ENCODE peak calls at places on chromosome X, in four cellular contexts. One of them, this sample, is unnamed.

GRCh38 chrX:136954930-136955329 is 74.4 kb upstream of the RBMX start:
- DNase-seq in endodermal cell: no peak
- DNase-seq in AG09309: peak
- DNase-seq in neural crest cell: no peak
- DNase-seq in this sample: no peak

GRCh38 chrX:133569217-133569616 is 153.9 kb upstream of the GPC4 start:
- DNase-seq in endodermal cell: no peak
- DNase-seq in AG09309: no peak
- DNase-seq in neural crest cell: no peak
- DNase-seq in this sample: no peak

GRCh38 chrX:42619068-42619467 is 158.9 kb downstream of the PPP1R2C start:
- DNase-seq in endodermal cell: no peak
- DNase-seq in AG09309: no peak
- DNase-seq in neural crest cell: no peak
- DNase-seq in this sample: no peak

GRCh38 chrX:134476284-134476683 is 16.3 kb downstream of the HPRT1 start:
- DNase-seq in endodermal cell: no peak
- DNase-seq in AG09309: no peak
- DNase-seq in neural crest cell: no peak
- DNase-seq in this sample: no peak

GRCh38 chrX:8586953-8587352 is 122.3 kb downstream of the VCX3B start:
- DNase-seq in endodermal cell: no peak
- DNase-seq in AG09309: no peak
- DNase-seq in neural crest cell: no peak
- DNase-seq in this sample: no peak

GRCh38 chrX:148380614-148381561 is 119.5 kb upstream of the AFF2 start:
- DNase-seq in endodermal cell: no peak
- DNase-seq in AG09309: no peak
- DNase-seq in neural crest cell: no peak
- DNase-seq in this sample: no peak

GRCh38 chrX:925652-926061 is 286.8 kb downstream of the CRLF2 start:
- DNase-seq in endodermal cell: no peak
- DNase-seq in AG09309: no peak
- DNase-seq in neural crest cell: no peak
- DNase-seq in this sample: no peak

GRCh38 chrX:21974011-21974385 is 33.5 kb downstream of the SMS start:
- DNase-seq in endodermal cell: no peak
- DNase-seq in AG09309: no peak
- DNase-seq in neural crest cell: no peak
- DNase-seq in this sample: no peak

GRCh38 chrX:40107291-40108083 is 9.7 kb upstream of the BCOR start:
- DNase-seq in endodermal cell: peak
- DNase-seq in AG09309: no peak
- DNase-seq in neural crest cell: no peak
- DNase-seq in this sample: no peak

GRCh38 chrX:38987135-38987780 is 186.0 kb downstream of the MID1IP1 start:
- DNase-seq in endodermal cell: no peak
- DNase-seq in AG09309: no peak
- DNase-seq in neural crest cell: no peak
- DNase-seq in this sample: no peak

GRCh38 chrX:128436397-128437103 is 384.3 kb upstream of the ACTRT1 start:
- DNase-seq in endodermal cell: no peak
- DNase-seq in AG09309: no peak
- DNase-seq in neural crest cell: no peak
- DNase-seq in this sample: no peak

GRCh38 chrX:22234380-22234779 is 38.3 kb upstream of the CBLL2 start:
- DNase-seq in endodermal cell: no peak
- DNase-seq in AG09309: no peak
- DNase-seq in neural crest cell: no peak
- DNase-seq in this sample: no peak

GRCh38 chrX:130295519-130296314 is 27.0 kb upstream of the ZNF280C start:
- DNase-seq in endodermal cell: no peak
- DNase-seq in AG09309: no peak
- DNase-seq in neural crest cell: no peak
- DNase-seq in this sample: no peak

GRCh38 chrX:51336584-51336983 is 4.0 kb downstream of the NUDT10 start:
- DNase-seq in endodermal cell: peak
- DNase-seq in AG09309: peak
- DNase-seq in neural crest cell: no peak
- DNase-seq in this sample: no peak

GRCh38 chrX:10549280-10549679 is 71.1 kb downstream of the MID1 start:
- DNase-seq in endodermal cell: no peak
- DNase-seq in AG09309: no peak
- DNase-seq in neural crest cell: no peak
- DNase-seq in this sample: no peak

GRCh38 chrX:9153299-9153698 is 119.4 kb upstream of the FAM9B start:
- DNase-seq in endodermal cell: no peak
- DNase-seq in AG09309: no peak
- DNase-seq in neural crest cell: no peak
- DNase-seq in this sample: no peak

GRCh38 chrX:17814059-17814458 is 47.0 kb downstream of the RAI2 start:
- DNase-seq in endodermal cell: no peak
- DNase-seq in AG09309: no peak
- DNase-seq in neural crest cell: no peak
- DNase-seq in this sample: no peak

GRCh38 chrX:17809984-17810383 is 51.1 kb downstream of the RAI2 start:
- DNase-seq in endodermal cell: no peak
- DNase-seq in AG09309: no peak
- DNase-seq in neural crest cell: no peak
- DNase-seq in this sample: no peak

GRCh38 chrX:17814557-17814956 is 46.5 kb downstream of the RAI2 start:
- DNase-seq in endodermal cell: no peak
- DNase-seq in AG09309: no peak
- DNase-seq in neural crest cell: no peak
- DNase-seq in this sample: no peak

GRCh38 chrX:17813277-17813676 is 47.8 kb downstream of the RAI2 start:
- DNase-seq in endodermal cell: no peak
- DNase-seq in AG09309: no peak
- DNase-seq in neural crest cell: no peak
- DNase-seq in this sample: no peak

GRCh38 chrX:17812763-17813162 is 48.3 kb downstream of the RAI2 start:
- DNase-seq in endodermal cell: no peak
- DNase-seq in AG09309: no peak
- DNase-seq in neural crest cell: no peak
- DNase-seq in this sample: no peak
- TF ChIP-seq CTCF in endodermal cell: peak
- TF ChIP-seq CTCF in AG09309: peak
- TF ChIP-seq CTCF in neural crest cell: peak
- TF ChIP-seq CTCF in this sample: peak

DNA sequence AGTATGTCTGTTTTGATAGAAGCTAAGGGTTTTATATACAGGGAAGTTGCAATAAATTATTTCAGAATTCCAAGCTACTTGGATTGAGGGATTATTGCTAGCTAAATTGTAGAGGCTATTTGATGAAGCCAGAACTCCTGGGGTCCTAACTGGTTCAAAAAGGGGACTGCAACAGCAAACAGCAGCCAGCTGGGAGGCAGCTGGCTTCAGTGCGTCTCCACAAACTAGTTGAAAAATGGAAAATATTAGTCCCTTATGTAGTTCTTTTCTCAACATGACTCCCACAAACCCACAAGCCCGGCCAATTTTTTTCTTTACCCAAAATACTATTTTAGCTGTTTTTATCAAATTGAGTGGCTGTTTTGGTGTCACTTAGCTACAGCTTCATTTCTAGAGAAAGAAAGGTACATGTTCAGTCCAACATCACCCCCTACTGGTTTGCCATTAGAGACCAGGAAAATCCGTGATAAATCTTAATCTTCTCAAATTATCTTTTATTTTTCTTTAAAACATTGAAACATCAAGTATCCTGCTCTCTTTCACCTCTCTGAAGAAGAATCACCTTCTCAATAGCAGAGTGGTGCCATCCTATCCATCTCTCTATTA is 97.2 kb downstream of the GUCY2F start:
- DNase-seq in endodermal cell: no peak
- DNase-seq in AG09309: no peak
- DNase-seq in neural crest cell: peak
- DNase-seq in this sample: no peak
- TF ChIP-seq CTCF in endodermal cell: peak
- TF ChIP-seq CTCF in AG09309: peak
- TF ChIP-seq CTCF in neural crest cell: peak
- TF ChIP-seq CTCF in this sample: peak

DNA sequence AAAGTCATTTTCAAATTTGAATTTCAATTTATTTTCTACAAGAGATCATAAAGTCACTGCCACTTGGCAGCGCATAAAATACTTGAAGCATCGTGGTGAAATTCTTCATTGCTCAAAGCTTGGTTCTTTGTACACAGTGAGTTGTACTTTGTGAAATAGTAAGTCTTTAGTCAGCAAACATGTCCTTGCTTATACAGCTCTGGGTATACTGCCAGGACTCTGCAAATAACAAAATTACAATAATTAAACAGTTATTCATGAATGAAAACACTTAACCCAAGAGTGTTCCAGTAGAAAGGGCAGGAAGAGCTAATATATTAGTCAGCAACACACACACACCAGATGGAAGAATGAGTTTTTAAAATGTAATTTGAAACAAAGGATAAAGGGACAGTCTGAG is 1300.9 kb upstream of the DIAPH2 start:
- DNase-seq in endodermal cell: no peak
- DNase-seq in AG09309: no peak
- DNase-seq in neural crest cell: no peak
- DNase-seq in this sample: no peak
- TF ChIP-seq CTCF in endodermal cell: no peak
- TF ChIP-seq CTCF in AG09309: no peak
- TF ChIP-seq CTCF in neural crest cell: no peak
- TF ChIP-seq CTCF in this sample: no peak

DNA sequence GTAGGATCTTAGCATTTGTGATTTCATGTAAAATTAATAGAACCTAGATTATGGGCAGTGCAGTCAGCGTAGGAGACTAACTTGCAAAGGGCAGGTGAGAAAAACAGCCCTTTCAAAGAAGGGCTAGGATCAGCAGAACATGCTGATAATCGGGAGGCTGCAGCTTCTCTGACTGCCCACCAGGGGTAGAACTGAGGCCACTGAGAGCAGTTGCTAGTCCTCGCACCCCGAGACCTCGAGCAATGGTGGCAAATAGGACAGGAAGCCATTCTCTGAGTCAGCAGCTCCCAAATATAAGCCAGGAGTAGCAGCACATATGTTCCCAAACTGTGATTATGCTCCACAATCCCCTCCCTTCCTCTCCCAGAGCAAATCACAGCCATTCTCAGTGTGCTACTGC is 186.4 kb downstream of the MSL3 start:
- DNase-seq in endodermal cell: peak
- DNase-seq in AG09309: no peak
- DNase-seq in neural crest cell: peak
- DNase-seq in this sample: no peak
- TF ChIP-seq CTCF in endodermal cell: peak
- TF ChIP-seq CTCF in AG09309: peak
- TF ChIP-seq CTCF in neural crest cell: peak
- TF ChIP-seq CTCF in this sample: peak

GRCh38 chrX:63430026-63430425 is 78.9 kb upstream of the SPIN4 start:
- DNase-seq in endodermal cell: no peak
- DNase-seq in AG09309: no peak
- DNase-seq in neural crest cell: no peak
- DNase-seq in this sample: no peak
- TF ChIP-seq CTCF in endodermal cell: peak
- TF ChIP-seq CTCF in AG09309: no peak
- TF ChIP-seq CTCF in neural crest cell: no peak
- TF ChIP-seq CTCF in this sample: no peak